ENCODE peak calls at places on chromosome 1, in nine cellular contexts. One of them, this sample, is unnamed.

GRCh38 chr1:215595231-215595630 is 28.1 kb downstream of the KCTD3 start:
- DNase-seq in endothelial cell: no peak
- DNase-seq in progenitor cell of endocrine pancreas: no peak
- DNase-seq in fibroblast of lung: no peak
- DNase-seq in pancreas: no peak
- DNase-seq in glutamatergic neuron: no peak
- DNase-seq in MM.1S: no peak
- DNase-seq in dorsolateral prefrontal cortex: no peak
- DNase-seq in heart right ventricle: no peak
- DNase-seq in this sample: no peak

GRCh38 chr1:82449671-82450070 is 648.9 kb downstream of the ADGRL2 start:
- DNase-seq in progenitor cell of endocrine pancreas: no peak
- DNase-seq in endothelial cell: no peak
- DNase-seq in pancreas: no peak
- DNase-seq in dorsolateral prefrontal cortex: no peak
- DNase-seq in fibroblast of lung: peak; percentile 88
- DNase-seq in heart right ventricle: no peak
- DNase-seq in glutamatergic neuron: no peak
- DNase-seq in MM.1S: no peak
- DNase-seq in this sample: no peak

GRCh38 chr1:81607886-81608285 is 192.8 kb upstream of the ADGRL2 start:
- DNase-seq in pancreas: no peak
- DNase-seq in MM.1S: no peak
- DNase-seq in fibroblast of lung: no peak
- DNase-seq in dorsolateral prefrontal cortex: no peak
- DNase-seq in endothelial cell: no peak
- DNase-seq in heart right ventricle: no peak
- DNase-seq in glutamatergic neuron: no peak
- DNase-seq in progenitor cell of endocrine pancreas: no peak
- DNase-seq in this sample: no peak

GRCh38 chr1:43774359-43774758 is 67.0 kb downstream of the ST3GAL3 start:
- DNase-seq in heart right ventricle: no peak
- DNase-seq in progenitor cell of endocrine pancreas: no peak
- DNase-seq in pancreas: no peak
- DNase-seq in glutamatergic neuron: no peak
- DNase-seq in MM.1S: no peak
- DNase-seq in fibroblast of lung: peak; percentile 68
- DNase-seq in endothelial cell: no peak
- DNase-seq in dorsolateral prefrontal cortex: no peak
- DNase-seq in this sample: no peak

GRCh38 chr1:230105754-230106625 is 39.0 kb downstream of the GALNT2 start:
- DNase-seq in dorsolateral prefrontal cortex: no peak
- DNase-seq in glutamatergic neuron: no peak
- DNase-seq in endothelial cell: no peak
- DNase-seq in MM.1S: peak; percentile 34
- DNase-seq in heart right ventricle: no peak
- DNase-seq in fibroblast of lung: peak; percentile 92
- DNase-seq in pancreas: peak; percentile 61
- DNase-seq in progenitor cell of endocrine pancreas: no peak
- DNase-seq in this sample: peak; percentile 64

GRCh38 chr1:88595355-88595754 is 88.7 kb upstream of the PKN2 start:
- DNase-seq in progenitor cell of endocrine pancreas: no peak
- DNase-seq in endothelial cell: no peak
- DNase-seq in pancreas: no peak
- DNase-seq in MM.1S: peak; percentile 50
- DNase-seq in heart right ventricle: no peak
- DNase-seq in glutamatergic neuron: no peak
- DNase-seq in fibroblast of lung: peak; percentile 29
- DNase-seq in dorsolateral prefrontal cortex: no peak
- DNase-seq in this sample: peak; percentile 20

GRCh38 chr1:916173-917075 is 7.3 kb upstream of the SAMD11 start:
- DNase-seq in progenitor cell of endocrine pancreas: no peak
- DNase-seq in fibroblast of lung: peak; percentile 43
- DNase-seq in glutamatergic neuron: peak; percentile 22
- DNase-seq in heart right ventricle: no peak
- DNase-seq in dorsolateral prefrontal cortex: no peak
- DNase-seq in pancreas: peak; percentile 45
- DNase-seq in MM.1S: no peak
- DNase-seq in endothelial cell: no peak
- DNase-seq in this sample: no peak

GRCh38 chr1:223422911-223423310 is 29.7 kb downstream of the CCDC185 start:
- DNase-seq in glutamatergic neuron: no peak
- DNase-seq in endothelial cell: no peak
- DNase-seq in fibroblast of lung: no peak
- DNase-seq in pancreas: no peak
- DNase-seq in dorsolateral prefrontal cortex: no peak
- DNase-seq in MM.1S: no peak
- DNase-seq in heart right ventricle: no peak
- DNase-seq in progenitor cell of endocrine pancreas: no peak
- DNase-seq in this sample: no peak

GRCh38 chr1:86776108-86776507 is 71.7 kb downstream of the SH3GLB1 start:
- DNase-seq in heart right ventricle: no peak
- DNase-seq in glutamatergic neuron: no peak
- DNase-seq in progenitor cell of endocrine pancreas: no peak
- DNase-seq in pancreas: no peak
- DNase-seq in MM.1S: no peak
- DNase-seq in endothelial cell: no peak
- DNase-seq in fibroblast of lung: no peak
- DNase-seq in dorsolateral prefrontal cortex: no peak
- DNase-seq in this sample: no peak

GRCh38 chr1:197200468-197200899 is 54.0 kb upstream of the ASPM start:
- DNase-seq in glutamatergic neuron: no peak
- DNase-seq in heart right ventricle: peak; percentile 11
- DNase-seq in endothelial cell: no peak
- DNase-seq in MM.1S: no peak
- DNase-seq in progenitor cell of endocrine pancreas: no peak
- DNase-seq in fibroblast of lung: peak; percentile 61
- DNase-seq in pancreas: no peak
- DNase-seq in dorsolateral prefrontal cortex: no peak
- DNase-seq in this sample: no peak

GRCh38 chr1:65605621-65606020 is 185.2 kb downstream of the LEPR start:
- DNase-seq in pancreas: no peak
- DNase-seq in dorsolateral prefrontal cortex: no peak
- DNase-seq in progenitor cell of endocrine pancreas: no peak
- DNase-seq in MM.1S: no peak
- DNase-seq in endothelial cell: no peak
- DNase-seq in glutamatergic neuron: no peak
- DNase-seq in fibroblast of lung: no peak
- DNase-seq in heart right ventricle: no peak
- DNase-seq in this sample: no peak

GRCh38 chr1:178870944-178871343 is at the start of gene ANGPTL1:
- DNase-seq in endothelial cell: peak; percentile 4
- DNase-seq in MM.1S: no peak
- DNase-seq in progenitor cell of endocrine pancreas: no peak
- DNase-seq in pancreas: no peak
- DNase-seq in heart right ventricle: peak; percentile 12
- DNase-seq in glutamatergic neuron: no peak
- DNase-seq in fibroblast of lung: peak; percentile 68
- DNase-seq in dorsolateral prefrontal cortex: no peak
- DNase-seq in this sample: no peak

DNA sequence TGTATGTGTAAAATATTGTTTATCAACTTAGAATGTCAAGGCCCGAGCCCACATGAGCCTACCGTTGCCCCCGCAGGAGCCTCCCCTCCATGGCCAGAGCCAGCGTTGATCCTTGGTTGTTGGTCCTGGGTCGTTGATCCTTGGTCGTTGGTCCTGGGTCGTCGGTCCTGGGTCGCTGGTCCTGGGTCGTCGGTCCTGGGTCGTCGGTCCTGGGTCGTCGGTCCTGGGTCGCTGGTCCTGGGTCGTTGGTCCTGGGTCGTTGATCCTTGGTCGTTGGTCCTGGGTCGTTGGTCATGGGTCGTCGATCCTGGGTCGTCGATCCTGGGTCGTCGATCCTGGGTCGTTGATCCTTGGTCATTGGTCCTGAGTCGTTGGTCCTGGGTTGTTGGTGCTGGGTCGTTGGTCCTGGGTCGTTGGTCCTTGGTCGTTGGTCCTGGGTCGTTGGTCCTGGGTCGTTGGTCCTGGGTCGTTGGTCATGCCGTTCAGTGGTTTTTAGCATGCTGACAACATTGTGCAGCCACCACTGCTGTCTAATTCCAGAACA is 105.0 kb upstream of the TMEM51 start:
- DNase-seq in glutamatergic neuron: no peak
- DNase-seq in progenitor cell of endocrine pancreas: no peak
- DNase-seq in MM.1S: no peak
- DNase-seq in pancreas: no peak
- DNase-seq in endothelial cell: no peak
- DNase-seq in dorsolateral prefrontal cortex: no peak
- DNase-seq in fibroblast of lung: no peak
- DNase-seq in heart right ventricle: no peak
- DNase-seq in this sample: no peak
- TF ChIP-seq CTCF in glutamatergic neuron: no peak
- TF ChIP-seq CTCF in progenitor cell of endocrine pancreas: no peak
- TF ChIP-seq CTCF in MM.1S: no peak
- TF ChIP-seq CTCF in pancreas: no peak
- TF ChIP-seq CTCF in endothelial cell: no peak
- TF ChIP-seq CTCF in dorsolateral prefrontal cortex: no peak
- TF ChIP-seq CTCF in fibroblast of lung: no peak
- TF ChIP-seq CTCF in heart right ventricle: no peak
- TF ChIP-seq CTCF in this sample: no peak

GRCh38 chr1:156417700-156418015 is 48.6 kb downstream of the RHBG start:
- DNase-seq in pancreas: no peak
- DNase-seq in glutamatergic neuron: no peak
- DNase-seq in dorsolateral prefrontal cortex: peak; percentile 79
- DNase-seq in heart right ventricle: no peak
- DNase-seq in fibroblast of lung: no peak
- DNase-seq in progenitor cell of endocrine pancreas: no peak
- DNase-seq in MM.1S: no peak
- DNase-seq in endothelial cell: no peak
- DNase-seq in this sample: no peak

GRCh38 chr1:156421062-156421938 is 52.3 kb downstream of the RHBG start:
- DNase-seq in MM.1S: peak; percentile 94
- DNase-seq in endothelial cell: peak; percentile 77
- DNase-seq in fibroblast of lung: peak; percentile 45
- DNase-seq in progenitor cell of endocrine pancreas: peak; percentile 35
- DNase-seq in heart right ventricle: peak; percentile 64
- DNase-seq in glutamatergic neuron: peak; percentile 84
- DNase-seq in pancreas: peak; percentile 74
- DNase-seq in dorsolateral prefrontal cortex: peak; percentile 95
- DNase-seq in this sample: peak; percentile 95

GRCh38 chr1:156421939-156422601 is 53.1 kb downstream of the RHBG start:
- DNase-seq in pancreas: no peak
- DNase-seq in fibroblast of lung: no peak
- DNase-seq in dorsolateral prefrontal cortex: no peak
- DNase-seq in heart right ventricle: no peak
- DNase-seq in MM.1S: no peak
- DNase-seq in progenitor cell of endocrine pancreas: no peak
- DNase-seq in endothelial cell: no peak
- DNase-seq in glutamatergic neuron: no peak
- DNase-seq in this sample: no peak

GRCh38 chr1:156420209-156421061 is 51.4 kb downstream of the RHBG start:
- DNase-seq in dorsolateral prefrontal cortex: no peak
- DNase-seq in endothelial cell: peak; percentile 43
- DNase-seq in fibroblast of lung: no peak
- DNase-seq in MM.1S: peak; percentile 79
- DNase-seq in progenitor cell of endocrine pancreas: no peak
- DNase-seq in pancreas: no peak
- DNase-seq in heart right ventricle: no peak
- DNase-seq in glutamatergic neuron: no peak
- DNase-seq in this sample: peak; percentile 76

DNA sequence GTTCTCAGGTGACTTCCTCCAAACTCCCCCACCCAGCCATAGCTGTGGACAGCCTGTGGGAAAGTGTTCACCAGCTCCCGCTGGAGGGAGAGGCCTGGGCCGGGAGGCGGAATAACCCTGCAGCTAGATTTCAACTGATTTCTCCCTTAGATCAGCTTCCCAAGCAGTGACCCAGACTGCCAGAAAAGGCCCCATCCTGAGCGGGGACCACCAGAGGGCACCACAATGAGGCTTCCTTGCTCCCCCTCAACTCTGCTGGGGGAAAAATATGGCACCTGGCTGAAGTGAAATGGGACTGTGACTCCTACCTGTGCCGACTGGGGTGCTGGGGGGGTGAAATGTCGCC is 50.8 kb downstream of the RHBG start:
- DNase-seq in dorsolateral prefrontal cortex: no peak
- DNase-seq in fibroblast of lung: no peak
- DNase-seq in glutamatergic neuron: peak; percentile 62
- DNase-seq in progenitor cell of endocrine pancreas: no peak
- DNase-seq in MM.1S: no peak
- DNase-seq in heart right ventricle: no peak
- DNase-seq in endothelial cell: peak; percentile 58
- DNase-seq in pancreas: no peak
- DNase-seq in this sample: peak; percentile 68
- TF ChIP-seq CTCF in dorsolateral prefrontal cortex: no peak
- TF ChIP-seq CTCF in fibroblast of lung: no peak
- TF ChIP-seq CTCF in glutamatergic neuron: no peak
- TF ChIP-seq CTCF in progenitor cell of endocrine pancreas: peak; percentile 44
- TF ChIP-seq CTCF in MM.1S: peak; percentile 60
- TF ChIP-seq CTCF in heart right ventricle: no peak
- TF ChIP-seq CTCF in endothelial cell: peak; percentile 13
- TF ChIP-seq CTCF in pancreas: no peak
- TF ChIP-seq CTCF in this sample: peak; percentile 49

DNA sequence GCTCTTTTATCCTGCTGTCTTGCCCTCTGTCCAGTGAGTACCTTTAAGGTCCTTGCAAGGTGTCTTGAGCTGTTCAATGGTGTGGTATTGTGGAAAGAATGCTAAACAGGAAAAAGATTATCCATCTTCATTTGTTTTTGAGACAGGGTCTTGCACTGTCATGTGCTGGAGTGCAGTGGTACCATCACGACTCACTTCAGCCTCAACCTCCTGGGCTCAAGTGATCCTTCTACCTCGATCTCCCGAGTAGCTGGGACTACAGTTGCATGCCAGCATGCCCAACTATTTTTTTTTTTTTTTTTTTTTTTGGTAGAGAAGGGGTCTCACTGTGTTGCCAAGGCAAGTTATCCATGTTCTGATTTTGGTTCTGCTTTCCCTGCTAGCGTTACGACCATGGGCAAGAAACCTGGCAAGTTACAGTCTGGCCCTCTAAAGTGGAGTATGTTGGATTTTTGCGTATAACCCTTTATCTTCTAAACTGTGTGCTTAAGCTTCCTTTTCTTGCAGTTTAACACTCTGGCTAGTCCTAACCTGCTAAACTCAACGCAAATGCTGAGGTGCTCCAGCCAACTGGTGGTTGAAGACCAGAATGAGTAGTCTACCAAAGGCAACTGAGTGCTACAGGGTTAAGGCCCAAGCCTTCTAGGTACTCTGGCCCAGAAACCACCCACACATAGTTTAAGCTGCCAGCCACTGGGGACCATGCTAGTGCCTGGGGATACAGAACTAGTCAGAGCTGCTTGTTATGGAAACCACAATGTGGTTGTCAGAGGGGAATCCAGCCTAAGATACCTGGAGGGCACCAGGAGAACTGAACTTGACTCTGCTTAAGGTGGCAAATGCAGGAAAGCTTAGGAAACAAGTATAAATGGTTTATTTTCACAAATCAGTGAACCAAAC is 7.9 kb downstream of the RPL11 start:
- DNase-seq in dorsolateral prefrontal cortex: no peak
- DNase-seq in glutamatergic neuron: no peak
- DNase-seq in endothelial cell: no peak
- DNase-seq in heart right ventricle: no peak
- DNase-seq in fibroblast of lung: peak; percentile 18
- DNase-seq in pancreas: no peak
- DNase-seq in MM.1S: no peak
- DNase-seq in progenitor cell of endocrine pancreas: no peak
- DNase-seq in this sample: no peak
- TF ChIP-seq CTCF in dorsolateral prefrontal cortex: no peak
- TF ChIP-seq CTCF in glutamatergic neuron: no peak
- TF ChIP-seq CTCF in endothelial cell: no peak
- TF ChIP-seq CTCF in heart right ventricle: no peak
- TF ChIP-seq CTCF in fibroblast of lung: no peak
- TF ChIP-seq CTCF in pancreas: no peak
- TF ChIP-seq CTCF in MM.1S: no peak
- TF ChIP-seq CTCF in progenitor cell of endocrine pancreas: no peak
- TF ChIP-seq CTCF in this sample: no peak

GRCh38 chr1:153400244-153400643 is 9.4 kb upstream of the S100A8 start:
- DNase-seq in endothelial cell: no peak
- DNase-seq in pancreas: no peak
- DNase-seq in heart right ventricle: no peak
- DNase-seq in MM.1S: no peak
- DNase-seq in dorsolateral prefrontal cortex: no peak
- DNase-seq in progenitor cell of endocrine pancreas: no peak
- DNase-seq in glutamatergic neuron: no peak
- DNase-seq in fibroblast of lung: no peak
- DNase-seq in this sample: no peak
- TF ChIP-seq CTCF in endothelial cell: no peak
- TF ChIP-seq CTCF in pancreas: no peak
- TF ChIP-seq CTCF in heart right ventricle: peak; percentile 9
- TF ChIP-seq CTCF in MM.1S: peak; percentile 5
- TF ChIP-seq CTCF in dorsolateral prefrontal cortex: no peak
- TF ChIP-seq CTCF in progenitor cell of endocrine pancreas: no peak
- TF ChIP-seq CTCF in glutamatergic neuron: no peak
- TF ChIP-seq CTCF in fibroblast of lung: peak; percentile 25
- TF ChIP-seq CTCF in this sample: no peak

This sample was measured in GM10248.